ENCODE peak calls at places on chromosome 15, in six cellular contexts. P is T-cell; R is BJ; X is activated CD4-positive, alpha-beta T cell treated with anti-CD3 and anti-CD28 coated beads, Interleukin-2, amount 50 U/mL, for 1 hour; W is GM04504; J is NCI-H1930. V is an unnamed sample.

GRCh38 chr15:64635486-64635815 is 139.9 kb downstream of the RBPMS2 start:
- DNase-seq in P (no peak), R (no peak), X (no peak), W (peak), J (no peak), V (no peak)

GRCh38 chr15:43241100-43241499 is 20.3 kb upstream of the EPB42 start:
- DNase-seq in P (no peak), R (no peak), X (no peak), W (peak), J (no peak), V (peak)

GRCh38 chr15:89016549-89017041 is 71.7 kb upstream of the ABHD2 start:
- DNase-seq in P (no peak), R (no peak), X (no peak), W (no peak), J (no peak), V (no peak)

GRCh38 chr15:73233623-73234022 is 135.1 kb downstream of the HCN4 start:
- DNase-seq in P (no peak), R (no peak), X (no peak), W (no peak), J (no peak), V (no peak)

GRCh38 chr15:100704281-100705055 is 102.1 kb downstream of the ASB7 start:
- DNase-seq in P (no peak), R (no peak), X (no peak), W (peak), J (no peak), V (no peak)

GRCh38 chr15:101526890-101527289 is 37.4 kb upstream of the PCSK6 start:
- DNase-seq in P (no peak), R (no peak), X (no peak), W (no peak), J (no peak), V (no peak)

GRCh38 chr15:89556413-89557262 is 18.6 kb upstream of the TICRR start:
- DNase-seq in P (peak), R (peak), X (peak), W (peak), J (peak), V (no peak)

GRCh38 chr15:80489030-80489594 is 84.9 kb downstream of the ARNT2 start:
- DNase-seq in P (no peak), R (peak), X (no peak), W (peak), J (no peak), V (no peak)

GRCh38 chr15:80727196-80727595 is 32.1 kb downstream of the ABHD17C start:
- DNase-seq in P (no peak), R (no peak), X (no peak), W (no peak), J (no peak), V (no peak)

GRCh38 chr15:81311834-81312459 is 12.0 kb downstream of the STARD5 start:
- DNase-seq in P (no peak), R (no peak), X (no peak), W (peak), J (no peak), V (peak)

GRCh38 chr15:41777421-41777973 is 3.2 kb downstream of the MAPKBP1 start:
- DNase-seq in P (no peak), R (no peak), X (no peak), W (no peak), J (no peak), V (no peak)

GRCh38 chr15:40471105-40471777 is 457 bp downstream of the CHST14 start:
- DNase-seq in P (peak), R (no peak), X (peak), W (no peak), J (no peak), V (no peak)

GRCh38 chr15:39579487-39580116 is 1.3 kb upstream of the THBS1 start:
- DNase-seq in P (no peak), R (no peak), X (no peak), W (no peak), J (no peak), V (no peak)

GRCh38 chr15:57861039-57861638 is 154.6 kb downstream of the POLR2M start:
- DNase-seq in P (no peak), R (no peak), X (peak), W (peak), J (no peak), V (peak)

GRCh38 chr15:57439128-57440030 is 63.1 kb downstream of the CGNL1 start:
- DNase-seq in P (no peak), R (no peak), X (no peak), W (no peak), J (no peak), V (no peak)

GRCh38 chr15:45399381-45400212 is 21.3 kb upstream of the GATM start:
- DNase-seq in P (no peak), R (no peak), X (no peak), W (peak), J (peak), V (no peak)

GRCh38 chr15:74123131-74123429 is 7.3 kb upstream of the ISLR2 start:
- DNase-seq in P (no peak), R (no peak), X (no peak), W (no peak), J (no peak), V (no peak)

GRCh38 chr15:42101861-42102260 is 7.5 kb upstream of the PLA2G4D start:
- DNase-seq in P (no peak), R (no peak), X (no peak), W (no peak), J (no peak), V (no peak)

GRCh38 chr15:66405605-66406004 is 18.9 kb downstream of the MAP2K1 start:
- DNase-seq in P (no peak), R (no peak), X (no peak), W (no peak), J (peak), V (no peak)

GRCh38 chr15:77904436-77904821 is 173.1 kb downstream of the TBC1D2B start:
- DNase-seq in P (no peak), R (no peak), X (no peak), W (no peak), J (no peak), V (no peak)

GRCh38 chr15:95226835-95227234 is 995.5 kb downstream of the MCTP2 start:
- DNase-seq in P (no peak), R (no peak), X (no peak), W (no peak), J (no peak), V (no peak)

GRCh38 chr15:62873203-62873602 is 169.3 kb upstream of the TPM1 start:
- DNase-seq in P (no peak), R (no peak), X (no peak), W (no peak), J (no peak), V (no peak)

GRCh38 chr15:42736178-42736792 is 643 bp downstream of the CDAN1 start:
- DNase-seq in P (peak), R (no peak), X (no peak), W (no peak), J (no peak), V (no peak)

GRCh38 chr15:73002509-73002908 is 49.8 kb upstream of the NEO1 start:
- DNase-seq in P (no peak), R (peak), X (no peak), W (peak), J (no peak), V (no peak)

GRCh38 chr15:48865387-48866079 is 12.4 kb upstream of the EID1 start:
- DNase-seq in P (no peak), R (no peak), X (no peak), W (no peak), J (no peak), V (no peak)

GRCh38 chr15:63387741-63388468 is 6.3 kb upstream of the CA12 start:
- DNase-seq in P (no peak), R (no peak), X (no peak), W (no peak), J (no peak), V (no peak)

GRCh38 chr15:26102365-26102764 is 239.2 kb upstream of the ATP10A start:
- DNase-seq in P (no peak), R (no peak), X (no peak), W (no peak), J (no peak), V (no peak)

GRCh38 chr15:79065744-79066376 is 24.7 kb downstream of the RASGRF1 start:
- DNase-seq in P (no peak), R (no peak), X (no peak), W (no peak), J (no peak), V (no peak)

V was measured in hippocampal formation.